ENCODE peak calls at places on chromosomes 6 and 20, in four cellular contexts. I, Y, T and H are unnamed samples.

GRCh38 chr6:76861403-76861802 is 601.9 kb downstream of the HTR1B start:
- DNase-seq in I (no peak), Y (peak; percentile 65), T (no peak), H (no peak)

GRCh38 chr6:119209452-119210205 is 131.2 kb upstream of the FAM184A start:
- DNase-seq in I (no peak), Y (no peak), T (no peak), H (no peak)

GRCh38 chr20:39291301-39291700 is 329.2 kb downstream of the DHX35 start:
- DNase-seq in I (no peak), Y (no peak), T (no peak), H (no peak)

GRCh38 chr6:28775405-28776129 is 148.2 kb downstream of the TRIM27 start:
- DNase-seq in I (no peak), Y (peak; percentile 46), T (no peak), H (no peak)

GRCh38 chr20:20491110-20491783 is 123.3 kb downstream of the INSM1 start:
- DNase-seq in I (no peak), Y (no peak), T (no peak), H (no peak)

GRCh38 chr6:27617046-27617687 is 144.3 kb upstream of the ZNF184 start:
- DNase-seq in I (no peak), Y (peak; percentile 51), T (no peak), H (no peak)

GRCh38 chr20:58647814-58648501 is 3.1 kb upstream of the STX16 start:
- DNase-seq in I (no peak), Y (no peak), T (no peak), H (no peak)

GRCh38 chr6:105326216-105326615 is 76.7 kb downstream of the PREP start:
- DNase-seq in I (peak; percentile 29), Y (no peak), T (no peak), H (no peak)

GRCh38 chr6:118724211-118724610 is 72.8 kb upstream of the CEP85L start:
- DNase-seq in I (no peak), Y (no peak), T (no peak), H (no peak)

GRCh38 chr6:33963351-33963750 is 159.5 kb upstream of the MLN start:
- DNase-seq in I (no peak), Y (no peak), T (no peak), H (peak; percentile 50)

GRCh38 chr20:23149623-23150279 is 63.6 kb upstream of the CD93 start:
- DNase-seq in I (no peak), Y (no peak), T (no peak), H (no peak)
- H3K27ac ChIP-seq in I (no peak overlapping the region), Y (no peak overlapping the region), T (peak overlapping the region; percentile 69), H (no peak overlapping the region)

DNA sequence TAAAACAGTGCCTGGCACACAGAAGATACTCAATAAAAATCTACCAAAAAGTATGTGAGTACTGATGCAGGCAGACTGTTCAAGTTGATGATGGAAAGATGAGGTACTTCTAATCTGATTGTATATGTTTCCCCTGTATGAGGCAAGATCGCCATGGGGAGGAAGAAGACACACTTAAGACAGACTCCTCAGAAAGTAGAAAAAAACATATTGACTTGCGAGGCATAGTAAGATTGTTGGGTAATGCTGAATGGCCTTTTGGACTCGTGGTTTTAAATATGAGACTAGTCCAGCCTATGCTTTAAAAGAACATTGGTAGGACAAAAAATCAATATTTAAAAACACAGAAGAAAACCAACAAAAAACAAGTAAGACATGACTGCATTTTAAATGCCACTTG is 72.6 kb downstream of the SHPRH start:
- DNase-seq in I (no peak), Y (no peak), T (no peak), H (no peak)
- TF ChIP-seq CTCF in I (no peak), Y (no peak), T (no peak), H (no peak)

DNA sequence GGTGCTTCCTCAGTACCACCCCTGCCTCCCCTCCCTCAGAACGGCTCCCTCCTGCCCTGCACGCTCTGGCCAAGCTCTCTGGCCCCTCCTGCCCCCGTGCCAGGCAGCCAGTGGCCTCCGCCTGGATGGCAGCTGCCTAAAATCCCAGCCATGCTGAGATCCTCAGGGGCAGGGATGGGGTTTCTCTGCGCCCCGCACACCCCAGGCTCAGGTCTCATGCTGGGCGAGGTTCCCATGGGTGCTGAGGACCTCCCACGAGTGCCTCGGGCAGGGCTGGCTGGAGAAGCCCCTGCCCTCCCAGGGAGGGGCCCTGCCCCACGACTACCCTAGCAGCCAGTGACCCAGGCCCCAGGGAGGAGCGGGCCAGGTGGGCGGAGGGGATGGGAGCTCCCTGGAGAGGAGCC is 2.7 kb downstream of the PTK6 start:
- DNase-seq in I (no peak), Y (no peak), T (no peak), H (no peak)
- H3K27ac ChIP-seq in I (peak overlapping the region; percentile 97), Y (no peak overlapping the region), T (no peak overlapping the region), H (peak overlapping the region; percentile 80)

GRCh38 chr6:16761469-16762264 is 407 bp upstream of the ATXN1 start:
- DNase-seq in I (peak; percentile 91), Y (peak; percentile 86), T (peak; percentile 89), H (peak; percentile 95)

GRCh38 chr6:16760536-16761468 is at the start of gene ATXN1:
- DNase-seq in I (peak; percentile 77), Y (peak; percentile 77), T (peak; percentile 74), H (peak; percentile 81)

GRCh38 chr6:16759181-16759645 is 2.0 kb downstream of the ATXN1 start:
- DNase-seq in I (no peak), Y (peak; percentile 15), T (no peak), H (no peak)

GRCh38 chr6:16758163-16758975 is 2.9 kb downstream of the ATXN1 start:
- DNase-seq in I (no peak), Y (peak; percentile 78), T (no peak), H (no peak)

DNA sequence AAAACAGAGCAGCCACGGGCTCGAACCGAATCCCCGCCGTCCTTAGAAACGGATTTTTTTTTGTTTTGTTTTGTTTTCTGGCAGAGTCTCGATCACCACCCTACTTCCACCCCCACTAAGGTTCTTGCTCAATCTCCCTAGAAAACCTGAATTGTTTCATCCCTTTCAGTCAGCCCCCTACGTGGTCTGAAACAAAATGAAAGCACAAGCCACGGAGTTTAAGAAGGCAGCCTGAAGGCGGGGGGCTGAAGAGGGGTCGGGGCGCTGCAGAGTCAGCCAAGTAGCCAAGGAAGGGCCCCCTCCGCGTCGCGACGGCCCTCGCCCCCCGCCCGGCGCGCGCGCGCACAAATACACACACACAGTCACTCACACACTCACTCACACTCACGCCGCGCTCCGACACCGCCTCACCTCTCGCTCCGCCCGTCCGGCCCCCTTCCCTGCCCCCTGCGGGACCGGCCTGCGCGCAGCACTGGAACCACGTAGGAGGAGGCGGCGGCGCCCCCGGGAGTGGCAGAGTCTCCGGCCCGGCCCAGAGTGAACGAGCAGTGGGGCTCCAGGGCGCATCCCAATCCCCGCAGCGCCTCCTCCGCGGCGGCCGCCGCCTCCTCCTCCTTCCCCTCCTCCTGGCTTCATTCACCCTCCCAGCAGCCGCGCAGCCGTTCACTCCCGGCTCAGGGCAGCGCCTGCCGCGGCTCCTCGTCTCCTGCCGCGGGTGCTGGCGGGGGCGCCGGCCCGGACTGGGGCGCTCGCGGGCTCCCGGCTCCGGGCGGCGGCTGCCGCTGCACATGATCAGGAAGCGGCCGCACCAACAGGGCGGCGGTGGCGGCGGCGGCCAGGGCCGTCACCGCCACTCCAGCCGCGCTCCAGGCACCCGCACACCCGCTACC is 1.4 kb downstream of the ATXN1 start:
- DNase-seq in I (peak; percentile 92), Y (peak; percentile 84), T (peak; percentile 93), H (peak; percentile 95)
- TF ChIP-seq CTCF in I (no peak), Y (peak; percentile 4), T (peak; percentile 54), H (no peak)

GRCh38 chr20:32302507-32302872 is 25.0 kb downstream of the KIF3B start:
- DNase-seq in I (no peak), Y (no peak), T (no peak), H (no peak)
- H3K27ac ChIP-seq in I (no peak overlapping the region), Y (no peak overlapping the region), T (no peak overlapping the region), H (no peak overlapping the region)

GRCh38 chr6:90343581-90343980 is 46.9 kb upstream of the BACH2 start:
- DNase-seq in I (no peak), Y (no peak), T (no peak), H (no peak)
- TF ChIP-seq CTCF in I (no peak), Y (no peak), T (no peak), H (no peak)

GRCh38 chr20:63277466-63278272 is 5.1 kb downstream of the ARFGAP1 start:
- DNase-seq in I (no peak), Y (no peak), T (no peak), H (no peak)

GRCh38 chr20:63276956-63277355 is 4.3 kb downstream of the ARFGAP1 start:
- DNase-seq in I (no peak), Y (no peak), T (no peak), H (no peak)

GRCh38 chr20:63274381-63275228 is 2.0 kb downstream of the ARFGAP1 start:
- DNase-seq in I (no peak), Y (no peak), T (no peak), H (no peak)

GRCh38 chr20:63273635-63274380 is 1.2 kb downstream of the ARFGAP1 start:
- DNase-seq in I (no peak), Y (peak; percentile 28), T (no peak), H (no peak)

GRCh38 chr20:63275825-63276224 is 3.2 kb downstream of the ARFGAP1 start:
- DNase-seq in I (no peak), Y (no peak), T (no peak), H (no peak)
- H3K27ac ChIP-seq in I (no peak overlapping the region), Y (no peak overlapping the region), T (no peak overlapping the region), H (no peak overlapping the region)